ENCODE peak calls at places on chromosomes 3 and 15, in ten cellular contexts. C is omental fat pad; A is body of pancreas; M is thyroid gland; Y is stimulated activated CD4-positive, alpha-beta T cell treated with anti-CD3 and anti-CD28 coated beads, Interleukin-4, amount 100 ng/mL, for 24 hours; U is HS-5; O is skeletal muscle cell; B is midbrain; L is lower leg skin; T is HuH-7. I is an unnamed sample.

GRCh38 chr3:194967126-194968117 is 281.7 kb downstream of the FAM43A start:
- DNase-seq in Y (no peak), A (no peak), B (no peak), T (no peak), U (no peak), M (no peak), C (no peak), L (peak), O (no peak), I (no peak)

GRCh38 chr3:38575279-38575843 is 74.1 kb downstream of the SCN5A start:
- DNase-seq in U (no peak), L (peak), Y (no peak), B (no peak), O (no peak), A (no peak), M (no peak), T (no peak), C (no peak), I (no peak)

GRCh38 chr15:71807125-71807629 is 3.2 kb upstream of the NR2E3 start:
- DNase-seq in A (no peak), T (no peak), U (no peak), C (no peak), B (no peak), Y (no peak), L (no peak), O (no peak), M (no peak), I (no peak)

GRCh38 chr3:66809579-66809958 is 188.5 kb upstream of the KBTBD8 start:
- DNase-seq in B (no peak), T (no peak), C (no peak), O (no peak), Y (no peak), U (no peak), A (peak), L (no peak), M (no peak), I (no peak)

GRCh38 chr3:50112462-50112861 is 23.7 kb downstream of the RBM5 start:
- DNase-seq in C (no peak), Y (no peak), B (no peak), U (no peak), O (no peak), T (no peak), M (no peak), A (peak), L (no peak), I (no peak)

GRCh38 chr15:25378501-25378901 is 60.3 kb downstream of the UBE3A start:
- DNase-seq in Y (no peak), L (no peak), A (no peak), C (no peak), M (no peak), B (no peak), O (no peak), U (no peak), T (no peak), I (no peak)

GRCh38 chr3:38580450-38581382 is 68.8 kb downstream of the SCN5A start:
- DNase-seq in C (no peak), Y (no peak), T (no peak), B (no peak), A (no peak), M (no peak), U (no peak), L (peak), O (no peak), I (no peak)

GRCh38 chr3:138944842-138945645 is 1.9 kb downstream of the FOXL2 start:
- DNase-seq in T (no peak), L (peak), B (no peak), M (peak), C (no peak), A (peak), U (no peak), O (no peak), Y (no peak), I (no peak)

GRCh38 chr3:4825572-4826236 is 153.5 kb upstream of the BHLHE40 start:
- DNase-seq in Y (no peak), C (no peak), O (no peak), L (no peak), M (peak), T (no peak), A (peak), U (no peak), B (no peak), I (peak)

GRCh38 chr3:138332472-138333073 is 2.9 kb upstream of the NME9 start:
- DNase-seq in T (no peak), A (no peak), L (no peak), C (no peak), B (peak), O (no peak), M (no peak), U (no peak), Y (no peak), I (no peak)

GRCh38 chr3:155517907-155518306 is 224.4 kb upstream of the STRIT1 start:
- DNase-seq in T (no peak), B (no peak), C (no peak), A (no peak), O (no peak), L (no peak), M (no peak), Y (no peak), U (no peak), I (no peak)

GRCh38 chr3:186540444-186541226 is 3.5 kb downstream of the CRYGS start:
- DNase-seq in Y (peak), C (peak), O (peak), T (peak), L (peak), A (peak), B (peak), M (peak), U (peak), I (no peak)

GRCh38 chr15:29822100-29822684 is at the start of gene TJP1:
- DNase-seq in U (no peak), L (peak), Y (no peak), A (peak), O (no peak), B (peak), T (peak), M (peak), C (no peak), I (no peak)